ENCODE peak calls at places on chromosomes 6 and 20, in five cellular contexts. D, T, A, X and W are unnamed samples.

GRCh38 chr6:30845183-30845582 is 39.1 kb upstream of the DDR1 start:
- DNase-seq in D (no peak), T (no peak), A (no peak), X (no peak), W (no peak)

GRCh38 chr6:37006793-37007339 is 1.4 kb downstream of the FGD2 start:
- DNase-seq in D (peak), T (peak), A (no peak), X (no peak), W (no peak)

GRCh38 chr6:94144807-94145206 is 725.4 kb upstream of the EPHA7 start:
- DNase-seq in D (no peak), T (no peak), A (no peak), X (no peak), W (no peak)

GRCh38 chr6:1832844-1833787 is 223.4 kb downstream of the FOXC1 start:
- DNase-seq in D (peak), T (peak), A (peak), X (no peak), W (no peak)

GRCh38 chr6:29813809-29814208 is 13.8 kb upstream of the HLA-G start:
- DNase-seq in D (peak), T (peak), A (peak), X (no peak), W (peak)

GRCh38 chr20:5825136-5825719 is 75.0 kb downstream of the SHLD1 start:
- DNase-seq in D (no peak), T (no peak), A (no peak), X (no peak), W (no peak)

GRCh38 chr6:150231456-150231855 is 88.6 kb downstream of the PPP1R14C start:
- DNase-seq in D (peak), T (peak), A (peak), X (no peak), W (peak)

GRCh38 chr6:136757150-136757549 is 35.1 kb downstream of the MAP3K5 start:
- DNase-seq in D (peak), T (peak), A (peak), X (no peak), W (peak)

GRCh38 chr20:58875541-58876134 is 23.1 kb downstream of the GNAS start:
- DNase-seq in D (no peak), T (peak), A (no peak), X (no peak), W (peak)

GRCh38 chr6:27553123-27553904 is 80.4 kb upstream of the ZNF184 start:
- DNase-seq in D (peak), T (peak), A (peak), X (peak), W (peak)

GRCh38 chr6:144559865-144560603 is 274.9 kb downstream of the UTRN start:
- DNase-seq in D (no peak), T (peak), A (peak), X (no peak), W (peak)

GRCh38 chr6:154412106-154412820 is 55.7 kb upstream of the IPCEF1 start:
- DNase-seq in D (no peak), T (no peak), A (no peak), X (no peak), W (peak)

GRCh38 chr6:169864148-169865030 is 113.0 kb downstream of the ERMARD start:
- DNase-seq in D (no peak), T (no peak), A (no peak), X (no peak), W (no peak)

GRCh38 chr6:166488081-166488685 is 98.3 kb downstream of the RAMACL start:
- DNase-seq in D (peak), T (peak), A (peak), X (peak), W (peak)

GRCh38 chr20:32190608-32191415 is 16.7 kb downstream of the PLAGL2 start:
- DNase-seq in D (no peak), T (no peak), A (no peak), X (no peak), W (no peak)

GRCh38 chr6:101537917-101538316 is 144.4 kb downstream of the GRIK2 start:
- DNase-seq in D (peak), T (no peak), A (no peak), X (no peak), W (peak)

GRCh38 chr20:25637247-25637646 is 13.4 kb upstream of the NANP start:
- DNase-seq in D (no peak), T (no peak), A (no peak), X (no peak), W (no peak)

GRCh38 chr6:20564777-20565176 is 30.5 kb downstream of the CDKAL1 start:
- DNase-seq in D (no peak), T (no peak), A (no peak), X (peak), W (no peak)

GRCh38 chr6:68559716-68560115 is 75.4 kb upstream of the ADGRB3 start:
- DNase-seq in D (no peak), T (no peak), A (no peak), X (no peak), W (no peak)

GRCh38 chr6:147738516-147739187 is 230.2 kb downstream of the SAMD5 start:
- DNase-seq in D (no peak), T (no peak), A (peak), X (no peak), W (no peak)

GRCh38 chr6:548517-548916 is 108.4 kb downstream of the HUS1B start:
- DNase-seq in D (no peak), T (no peak), A (no peak), X (no peak), W (no peak)

GRCh38 chr6:112296122-112296521 is 41.8 kb upstream of the LAMA4 start:
- DNase-seq in D (peak), T (peak), A (peak), X (no peak), W (peak)

GRCh38 chr6:82408952-82409421 is 45.4 kb downstream of the TPBG start:
- DNase-seq in D (peak), T (peak), A (peak), X (no peak), W (peak)

GRCh38 chr6:19268117-19268516 is 569.1 kb upstream of the ID4 start:
- DNase-seq in D (no peak), T (no peak), A (no peak), X (no peak), W (no peak)

GRCh38 chr6:17503051-17503450 is 97.1 kb upstream of the FAM8A1 start:
- DNase-seq in D (no peak), T (no peak), A (no peak), X (no peak), W (no peak)

GRCh38 chr6:38169221-38169674 is 349.7 kb downstream of the ZFAND3 start:
- DNase-seq in D (no peak), T (no peak), A (no peak), X (no peak), W (no peak)

GRCh38 chr6:72418495-72418894 is 203.4 kb upstream of the KCNQ5 start:
- DNase-seq in D (peak), T (peak), A (peak), X (no peak), W (peak)

GRCh38 chr6:26025047-26025893 is 62.0 kb upstream of the HFE start:
- DNase-seq in D (peak), T (peak), A (peak), X (no peak), W (peak)

GRCh38 chr6:41630069-41630468 is 8.2 kb upstream of the MDFI start:
- DNase-seq in D (no peak), T (no peak), A (no peak), X (no peak), W (no peak)

GRCh38 chr6:131080084-131080483 is 17.0 kb upstream of the EPB41L2 start:
- DNase-seq in D (no peak), T (no peak), A (no peak), X (no peak), W (no peak)

GRCh38 chr6:166578536-166579233 is 7.8 kb downstream of the RAMACL start:
- DNase-seq in D (no peak), T (no peak), A (no peak), X (no peak), W (no peak)

GRCh38 chr20:44092551-44093248 is 94.3 kb downstream of the JPH2 start:
- DNase-seq in D (peak), T (peak), A (peak), X (no peak), W (peak)

GRCh38 chr6:70371454-70372105 is 41.7 kb upstream of the FAM135A start:
- DNase-seq in D (peak), T (peak), A (peak), X (peak), W (peak)

GRCh38 chr20:60209048-60209447 is 250.8 kb downstream of the CDH26 start:
- DNase-seq in D (no peak), T (no peak), A (no peak), X (no peak), W (no peak)

GRCh38 chr6:35216412-35216732 is 2.6 kb downstream of the SCUBE3 start:
- DNase-seq in D (peak), T (no peak), A (no peak), X (no peak), W (no peak)

GRCh38 chr6:132819405-132820145 is 5.2 kb downstream of the RPS12 start:
- DNase-seq in D (no peak), T (peak), A (no peak), X (no peak), W (peak)

DNA sequence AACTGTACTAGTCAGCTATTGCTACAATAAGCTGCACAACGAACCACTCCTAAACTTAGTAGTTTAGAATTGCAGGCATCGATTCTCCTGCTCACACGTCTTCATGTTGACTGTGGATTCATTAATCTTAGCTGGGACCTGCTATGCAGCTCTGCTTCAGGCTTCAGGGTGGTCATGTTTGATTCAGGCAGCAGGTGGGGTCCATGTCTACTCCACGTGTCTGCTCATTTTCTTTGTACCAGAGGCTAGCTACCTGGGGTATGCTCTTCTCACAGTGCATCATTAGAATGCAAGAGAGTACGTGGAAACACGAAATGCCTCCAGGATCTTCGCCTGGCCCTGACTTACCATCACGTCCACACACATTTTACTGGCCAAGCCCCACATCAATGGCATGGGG is 64.5 kb upstream of the RIN2 start:
- DNase-seq in D (no peak), T (no peak), A (no peak), X (no peak), W (no peak)
- H3K4me3 ChIP-seq in D (no peak), T (no peak), A (no peak), X (no peak), W (no peak)

DNA sequence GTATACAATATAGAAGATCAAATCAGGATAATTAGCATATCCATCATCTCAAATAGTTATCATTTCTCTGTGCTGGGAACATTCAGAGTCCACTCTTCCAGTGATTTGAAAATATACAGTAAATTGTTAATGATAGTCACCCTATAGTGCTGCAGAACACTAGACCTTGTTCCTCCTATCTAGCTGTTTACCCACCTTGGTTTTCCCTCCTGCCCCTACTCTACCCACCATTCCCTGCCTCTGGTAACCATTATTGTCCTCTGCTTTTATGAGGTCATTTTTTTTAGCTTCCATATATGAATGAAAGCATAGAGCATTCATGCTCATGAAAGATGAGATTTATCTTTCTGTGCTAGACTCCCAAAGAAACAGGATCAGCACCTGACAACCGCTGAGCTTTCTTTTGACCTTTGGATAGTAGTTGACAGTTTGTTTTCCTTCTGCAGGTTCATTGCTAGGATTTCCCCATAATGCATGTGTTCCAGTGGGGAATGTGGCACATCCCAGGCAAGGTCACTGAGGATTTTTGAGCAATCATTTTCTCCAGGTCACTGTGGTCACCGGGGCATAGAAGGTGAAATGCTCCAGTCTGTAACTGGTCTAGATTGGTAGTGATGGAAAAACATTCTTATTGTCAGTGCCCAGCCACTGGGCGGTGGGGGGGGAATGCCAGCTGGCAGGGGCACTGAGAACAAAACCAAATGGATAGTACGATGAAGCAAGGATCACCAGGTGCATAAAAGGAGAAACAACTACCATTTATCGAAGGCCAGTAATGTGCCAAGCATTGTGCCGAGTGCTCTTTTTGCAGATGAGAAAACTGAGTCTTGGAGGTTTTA is 33.6 kb upstream of the BCAS1 start:
- DNase-seq in D (no peak), T (no peak), A (no peak), X (no peak), W (no peak)
- TF ChIP-seq CTCF in D (no peak), T (no peak), A (no peak), X (no peak), W (no peak)

DNA sequence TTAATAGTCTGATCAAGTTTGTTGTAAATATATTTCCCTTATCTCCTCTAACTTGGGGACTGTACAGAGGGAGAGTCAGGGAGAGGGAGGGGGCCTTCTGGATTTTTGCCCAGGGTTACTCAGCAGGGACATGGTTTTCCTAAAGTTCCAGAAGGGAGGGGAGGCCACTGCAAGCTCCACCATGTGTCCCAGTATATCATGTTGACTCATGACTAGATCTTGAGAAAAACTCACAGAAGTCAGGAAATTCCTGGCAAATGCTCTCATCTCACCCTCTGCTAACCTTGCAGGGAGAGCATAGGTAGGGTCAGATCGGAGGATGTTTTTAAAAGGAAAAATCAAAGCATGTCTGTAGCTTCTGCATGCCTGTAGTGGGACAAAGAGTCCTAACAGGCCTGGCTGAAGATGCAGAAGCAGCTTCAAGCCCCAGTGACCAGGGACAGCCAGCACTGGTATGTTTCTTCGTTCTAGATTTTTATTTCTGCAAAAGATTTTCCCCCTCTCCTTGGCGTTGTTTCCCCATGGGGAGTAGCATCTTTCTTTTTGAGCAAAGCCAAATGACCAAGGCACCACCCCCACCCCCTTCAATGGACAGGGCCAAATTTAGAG is 272.9 kb upstream of the SUPT3H start:
- DNase-seq in D (peak), T (peak), A (peak), X (no peak), W (peak)
- H3K4me3 ChIP-seq in D (no peak), T (no peak), A (no peak), X (no peak), W (no peak)

GRCh38 chr20:62580052-62580451 is 62.3 kb upstream of the SLCO4A1 start:
- DNase-seq in D (no peak), T (no peak), A (no peak), X (no peak), W (no peak)

GRCh38 chr20:62576815-62577214 is 65.5 kb upstream of the SLCO4A1 start:
- DNase-seq in D (peak), T (peak), A (peak), X (no peak), W (peak)

GRCh38 chr20:62575976-62576722 is 66.2 kb upstream of the SLCO4A1 start:
- DNase-seq in D (no peak), T (no peak), A (no peak), X (no peak), W (no peak)

GRCh38 chr20:62577447-62577846 is 64.9 kb upstream of the SLCO4A1 start:
- DNase-seq in D (no peak), T (no peak), A (no peak), X (no peak), W (no peak)

DNA sequence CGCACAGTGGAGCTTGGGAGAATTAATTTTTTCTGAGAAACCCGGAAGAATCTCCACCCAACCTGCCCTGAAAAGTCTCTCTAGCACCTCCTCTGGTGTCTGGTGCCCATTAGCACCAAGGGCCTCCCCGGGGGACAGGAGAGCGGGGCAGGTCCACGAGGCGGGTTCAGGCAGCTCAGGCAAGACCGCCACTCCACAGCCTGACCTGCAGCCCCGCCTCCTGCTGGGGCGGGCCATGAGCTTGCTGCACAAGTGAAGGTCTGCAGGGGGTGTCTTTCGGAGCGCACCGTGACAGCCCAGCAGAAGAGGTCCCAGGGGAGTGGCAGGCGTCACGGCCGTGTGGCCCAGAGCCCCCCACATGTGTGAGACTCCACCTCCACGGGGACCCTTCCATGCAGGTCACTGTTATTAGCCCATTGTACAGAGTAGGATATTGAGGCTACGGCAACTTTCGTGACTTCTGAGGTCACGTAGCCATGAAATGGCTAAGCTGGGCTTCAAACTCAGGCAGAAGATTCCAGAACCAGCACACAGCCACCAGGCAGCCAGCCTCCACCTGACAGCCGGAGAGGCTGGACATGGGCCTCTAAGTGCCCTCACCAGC is 63.9 kb upstream of the SLCO4A1 start:
- DNase-seq in D (no peak), T (no peak), A (no peak), X (no peak), W (no peak)
- TF ChIP-seq CTCF in D (no peak), T (no peak), A (no peak), X (no peak), W (no peak)

GRCh38 chr6:33080127-33081089 is 4.6 kb downstream of the HLA-DPB1 start:
- DNase-seq in D (peak), T (peak), A (peak), X (no peak), W (peak)
- H3K4me3 ChIP-seq in D (peak), T (peak), A (peak), X (no peak), W (peak)

DNA sequence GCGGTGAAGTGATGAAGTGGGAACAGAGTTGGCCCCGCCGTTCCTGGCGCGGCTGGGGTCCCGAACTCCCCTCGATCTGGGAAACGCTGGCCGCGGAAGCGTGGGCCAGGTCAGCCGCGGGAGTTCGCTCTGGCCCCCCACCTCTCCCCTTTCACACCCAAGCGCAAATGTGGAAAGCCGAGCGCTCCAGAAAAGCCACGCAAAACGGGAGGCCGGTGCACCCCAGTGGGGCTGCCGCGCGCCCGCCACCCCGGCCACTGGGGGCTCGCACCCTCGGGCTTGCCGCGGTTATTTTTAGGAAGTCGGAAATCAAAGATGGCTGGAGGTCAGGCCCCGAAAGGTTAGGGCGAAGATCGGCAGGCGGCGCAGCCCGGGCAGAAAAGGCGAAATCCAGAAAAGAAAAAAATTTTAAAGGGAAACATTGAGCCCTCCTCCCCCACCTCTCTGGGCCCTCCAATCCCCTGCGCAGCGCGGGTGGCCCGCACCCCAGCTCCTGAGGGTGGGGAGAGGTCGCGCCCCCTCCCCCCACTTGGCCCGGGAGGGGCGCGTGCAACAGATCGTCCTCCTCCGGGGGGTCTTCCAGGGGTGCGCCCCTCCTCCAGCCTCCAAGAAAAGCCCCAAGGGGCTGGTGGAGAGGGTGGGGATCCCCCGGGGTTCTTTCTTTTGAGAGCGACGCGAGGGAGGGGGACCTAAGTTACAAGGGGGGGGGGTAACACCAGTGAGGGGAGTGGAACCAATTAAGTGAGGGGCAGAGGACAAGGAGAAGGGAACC is 915 bp downstream of the SALL4 start:
- DNase-seq in D (no peak), T (peak), A (peak), X (no peak), W (no peak)
- TF ChIP-seq CTCF in D (peak), T (peak), A (peak), X (no peak), W (no peak)

GRCh38 chr6:99602519-99603420 is 3.9 kb upstream of the PRDM13 start:
- DNase-seq in D (no peak), T (no peak), A (no peak), X (no peak), W (no peak)
- H3K4me3 ChIP-seq in D (peak), T (no peak), A (peak), X (peak), W (peak)